ENCODE peak calls at places on chromosomes 12 and 14, in seven cellular contexts. One of them, this sample, is unnamed.

GRCh38 chr12:111355181-111355925 is 13.5 kb downstream of the PHETA1 start:
- DNase-seq in cerebellum: no peak
- DNase-seq in esophagus squamous epithelium: no peak
- DNase-seq in adipocyte: no peak
- DNase-seq in NCI-H1436: no peak
- DNase-seq in stimulated activated naive CD4-positive, alpha-beta T cell treated with Interleukin-2 at 50 U/mL for 16 hours: no peak
- DNase-seq in HT1080: no peak
- DNase-seq in this sample: no peak

GRCh38 chr12:31322651-31323248 is 3.2 kb downstream of the SINHCAF start:
- DNase-seq in cerebellum: no peak
- DNase-seq in esophagus squamous epithelium: no peak
- DNase-seq in adipocyte: peak; percentile 52
- DNase-seq in NCI-H1436: no peak
- DNase-seq in stimulated activated naive CD4-positive, alpha-beta T cell treated with Interleukin-2 at 50 U/mL for 16 hours: no peak
- DNase-seq in HT1080: peak; percentile 87
- DNase-seq in this sample: no peak

GRCh38 chr12:645563-646071 is 17.6 kb downstream of the NINJ2 start:
- DNase-seq in cerebellum: peak; percentile 83
- DNase-seq in esophagus squamous epithelium: no peak
- DNase-seq in adipocyte: peak; percentile 46
- DNase-seq in NCI-H1436: no peak
- DNase-seq in stimulated activated naive CD4-positive, alpha-beta T cell treated with Interleukin-2 at 50 U/mL for 16 hours: no peak
- DNase-seq in HT1080: peak; percentile 31
- DNase-seq in this sample: peak; percentile 73

GRCh38 chr12:104585448-104586055 is 128.8 kb downstream of the CHST11 start:
- DNase-seq in cerebellum: no peak
- DNase-seq in esophagus squamous epithelium: no peak
- DNase-seq in adipocyte: no peak
- DNase-seq in NCI-H1436: no peak
- DNase-seq in stimulated activated naive CD4-positive, alpha-beta T cell treated with Interleukin-2 at 50 U/mL for 16 hours: no peak
- DNase-seq in HT1080: no peak
- DNase-seq in this sample: no peak

GRCh38 chr12:52208424-52209165 is 16.8 kb upstream of the KRT80 start:
- DNase-seq in cerebellum: no peak
- DNase-seq in esophagus squamous epithelium: no peak
- DNase-seq in adipocyte: no peak
- DNase-seq in NCI-H1436: no peak
- DNase-seq in stimulated activated naive CD4-positive, alpha-beta T cell treated with Interleukin-2 at 50 U/mL for 16 hours: no peak
- DNase-seq in HT1080: no peak
- DNase-seq in this sample: no peak

GRCh38 chr12:91406920-91407341 is 224.3 kb upstream of the DCN start:
- DNase-seq in cerebellum: no peak
- DNase-seq in esophagus squamous epithelium: no peak
- DNase-seq in adipocyte: peak; percentile 8
- DNase-seq in NCI-H1436: peak; percentile 5
- DNase-seq in stimulated activated naive CD4-positive, alpha-beta T cell treated with Interleukin-2 at 50 U/mL for 16 hours: no peak
- DNase-seq in HT1080: peak; percentile 88
- DNase-seq in this sample: no peak

GRCh38 chr12:24679135-24679534 is 269.8 kb downstream of the BCAT1 start:
- DNase-seq in cerebellum: no peak
- DNase-seq in esophagus squamous epithelium: no peak
- DNase-seq in adipocyte: peak; percentile 76
- DNase-seq in NCI-H1436: no peak
- DNase-seq in stimulated activated naive CD4-positive, alpha-beta T cell treated with Interleukin-2 at 50 U/mL for 16 hours: no peak
- DNase-seq in HT1080: no peak
- DNase-seq in this sample: peak; percentile 28

GRCh38 chr12:45247589-45247988 is 31.7 kb downstream of the ANO6 start:
- DNase-seq in cerebellum: no peak
- DNase-seq in esophagus squamous epithelium: no peak
- DNase-seq in adipocyte: no peak
- DNase-seq in NCI-H1436: no peak
- DNase-seq in stimulated activated naive CD4-positive, alpha-beta T cell treated with Interleukin-2 at 50 U/mL for 16 hours: no peak
- DNase-seq in HT1080: no peak
- DNase-seq in this sample: no peak

GRCh38 chr14:99968156-99968920 is 96.9 kb upstream of the EVL start:
- DNase-seq in cerebellum: no peak
- DNase-seq in esophagus squamous epithelium: no peak
- DNase-seq in adipocyte: peak; percentile 88
- DNase-seq in NCI-H1436: no peak
- DNase-seq in stimulated activated naive CD4-positive, alpha-beta T cell treated with Interleukin-2 at 50 U/mL for 16 hours: no peak
- DNase-seq in HT1080: peak; percentile 41
- DNase-seq in this sample: peak; percentile 90